ENCODE peak calls at places on chromosomes 1 and 21, in seven cellular contexts. R, M, J, Z, P, K and G are unnamed samples.

GRCh38 chr1:15975358-15975804 is 520 bp downstream of the ZBTB17 start:
- DNase-seq in R (no peak), Z (peak; percentile 77), M (peak; percentile 51), K (no peak), P (peak; percentile 63), J (peak; percentile 84), G (peak; percentile 44)

GRCh38 chr1:169472759-169473158 is 13.0 kb downstream of the SLC19A2 start:
- DNase-seq in P (no peak), R (no peak), J (no peak), M (no peak), Z (no peak), K (no peak), G (no peak)

GRCh38 chr1:66288048-66288447 is 245.9 kb upstream of the SGIP1 start:
- DNase-seq in K (no peak), M (no peak), R (no peak), Z (no peak), P (no peak), J (no peak), G (no peak)

GRCh38 chr1:170664828-170665617 is 1.1 kb downstream of the PRRX1 start:
- DNase-seq in Z (peak; percentile 63), P (peak; percentile 20), J (peak; percentile 66), K (no peak), M (no peak), R (peak; percentile 67), G (peak; percentile 30)

GRCh38 chr1:216820345-216820744 is 97.1 kb upstream of the ESRRG start:
- DNase-seq in Z (no peak), K (no peak), R (no peak), J (no peak), M (no peak), P (peak; percentile 6), G (no peak)

GRCh38 chr1:110686188-110686587 is 11.4 kb upstream of the KCNA3 start:
- DNase-seq in M (no peak), P (no peak), J (no peak), K (no peak), R (no peak), Z (no peak), G (no peak)

GRCh38 chr1:236150972-236151371 is 8.6 kb downstream of the GPR137B start:
- DNase-seq in M (no peak), P (no peak), J (no peak), K (no peak), R (no peak), Z (no peak), G (no peak)

GRCh38 chr1:63129184-63129583 is 193.2 kb upstream of the FOXD3 start:
- DNase-seq in K (no peak), R (no peak), Z (no peak), M (no peak), P (no peak), J (no peak), G (no peak)

GRCh38 chr1:14037101-14037807 is 337.3 kb downstream of the PRDM2 start:
- DNase-seq in Z (no peak), P (no peak), K (no peak), R (no peak), M (no peak), J (no peak), G (no peak)

GRCh38 chr1:232904131-232904530 is 46.3 kb upstream of the NTPCR start:
- DNase-seq in M (no peak), R (no peak), Z (no peak), J (no peak), K (no peak), P (no peak), G (no peak)

GRCh38 chr1:31831397-31832378 is 15.9 kb upstream of the SPOCD1 start:
- DNase-seq in K (no peak), R (no peak), Z (no peak), M (no peak), P (peak; percentile 54), J (no peak), G (peak; percentile 76)

GRCh38 chr21:46135782-46136181 is 19.6 kb downstream of the FTCD start:
- DNase-seq in J (no peak), K (no peak), Z (no peak), R (no peak), M (no peak), P (no peak), G (peak; percentile 21)

GRCh38 chr1:158188618-158189017 is 7.9 kb downstream of the CD1D start:
- DNase-seq in K (no peak), R (no peak), Z (no peak), J (no peak), P (no peak), M (no peak), G (no peak)

GRCh38 chr1:198906739-198907422 is 268.0 kb downstream of the PTPRC start:
- DNase-seq in Z (no peak), M (no peak), P (no peak), K (no peak), J (no peak), R (no peak), G (no peak)

GRCh38 chr1:47986741-47987140 is 10.4 kb downstream of the TRABD2B start:
- DNase-seq in P (no peak), M (no peak), K (no peak), J (peak; percentile 42), R (no peak), Z (peak; percentile 55), G (peak; percentile 14)

GRCh38 chr1:56329970-56330369 is 249.4 kb downstream of the PLPP3 start:
- DNase-seq in Z (no peak), K (no peak), R (no peak), P (no peak), J (no peak), M (no peak), G (peak; percentile 27)

GRCh38 chr21:43352568-43353281 is 74.2 kb downstream of the SIK1 start:
- DNase-seq in M (no peak), K (no peak), P (no peak), R (no peak), Z (no peak), J (no peak), G (peak; percentile 65)

GRCh38 chr21:14677639-14678179 is 131.6 kb upstream of the SAMSN1 start:
- DNase-seq in M (no peak), Z (no peak), R (no peak), J (no peak), K (no peak), P (no peak), G (no peak)

GRCh38 chr1:17575786-17576584 is 36.5 kb downstream of the ARHGEF10L start:
- DNase-seq in R (no peak), P (no peak), Z (no peak), M (no peak), K (no peak), J (no peak), G (no peak)

GRCh38 chr1:16324456-16324890 is 27.8 kb downstream of the FBXO42 start:
- DNase-seq in K (no peak), M (no peak), R (no peak), J (no peak), Z (peak; percentile 67), P (peak; percentile 68), G (peak; percentile 84)

GRCh38 chr1:1021010-1021845 is 1.3 kb downstream of the AGRN start:
- DNase-seq in Z (peak; percentile 65), M (no peak), R (peak; percentile 83), P (peak; percentile 72), K (no peak), J (peak; percentile 41), G (peak; percentile 56)

DNA sequence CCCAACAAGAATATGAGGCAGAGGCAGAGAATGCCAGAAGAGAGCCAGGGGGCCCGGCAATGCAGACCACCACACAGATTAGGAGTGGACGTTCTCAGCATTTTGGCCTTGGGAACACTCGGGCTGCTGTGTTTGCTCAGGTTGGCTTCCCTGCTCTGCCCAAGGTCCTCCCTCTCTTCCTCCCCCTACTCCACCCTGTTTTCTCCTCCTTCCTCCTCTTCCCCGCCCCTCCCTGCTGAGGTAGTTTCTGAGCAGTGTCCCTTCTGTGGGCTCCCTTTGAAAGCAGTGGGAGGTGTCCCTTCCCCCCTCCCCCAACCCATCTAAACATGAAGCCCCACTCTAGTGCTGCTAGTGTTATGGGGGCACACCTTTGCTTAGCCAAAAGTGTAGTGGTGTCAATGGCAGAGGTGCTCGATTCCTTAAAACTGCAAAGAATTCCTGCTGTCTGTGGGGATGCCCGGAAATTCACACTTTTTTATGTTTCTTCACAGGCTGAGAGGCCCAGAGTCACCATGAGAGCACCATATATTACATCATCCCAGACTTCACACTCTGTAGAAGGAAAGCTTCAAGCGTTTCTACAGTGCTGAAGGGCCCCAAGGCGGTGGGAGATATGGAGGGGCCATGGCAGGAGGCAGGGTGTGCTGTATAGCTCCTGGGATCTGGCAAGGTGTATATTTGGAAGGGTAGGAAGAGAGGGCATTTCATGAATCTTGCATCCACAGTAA is at the start of gene HHIPL2:
- DNase-seq in P (no peak), K (no peak), M (no peak), R (no peak), J (peak; percentile 14), Z (no peak), G (no peak)
- H3K4me3 ChIP-seq in P (no peak within 1 kb of the TSS), K (no peak within 1 kb of the TSS), M (no peak within 1 kb of the TSS), R (no peak within 1 kb of the TSS), J (no peak within 1 kb of the TSS), Z (no peak within 1 kb of the TSS), G (no peak within 1 kb of the TSS)

DNA sequence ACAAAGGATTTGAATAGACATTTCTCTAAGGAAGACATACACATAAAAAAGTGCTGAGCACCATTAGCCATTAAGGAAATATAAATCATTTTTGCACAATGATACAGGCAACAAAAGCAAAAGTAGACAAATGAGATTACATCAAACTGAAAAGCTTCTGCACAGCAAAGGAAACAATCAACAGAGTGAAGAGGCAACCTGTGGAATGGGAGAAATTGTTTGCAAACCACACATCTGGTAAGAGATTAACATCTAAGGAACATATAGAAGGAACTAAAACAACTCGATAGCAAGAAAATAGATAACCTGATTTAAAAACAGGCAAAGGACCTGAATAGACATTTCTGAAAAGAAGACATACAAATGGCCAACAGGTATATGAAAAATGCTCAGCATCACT is 57.5 kb downstream of the ZSCAN20 start:
- DNase-seq in R (no peak), Z (no peak), M (no peak), P (no peak), K (no peak), J (no peak), G (no peak)
- TF ChIP-seq CTCF in R (no peak), Z (no peak), M (no peak), P (no peak), K (no peak), J (no peak), G (no peak)

DNA sequence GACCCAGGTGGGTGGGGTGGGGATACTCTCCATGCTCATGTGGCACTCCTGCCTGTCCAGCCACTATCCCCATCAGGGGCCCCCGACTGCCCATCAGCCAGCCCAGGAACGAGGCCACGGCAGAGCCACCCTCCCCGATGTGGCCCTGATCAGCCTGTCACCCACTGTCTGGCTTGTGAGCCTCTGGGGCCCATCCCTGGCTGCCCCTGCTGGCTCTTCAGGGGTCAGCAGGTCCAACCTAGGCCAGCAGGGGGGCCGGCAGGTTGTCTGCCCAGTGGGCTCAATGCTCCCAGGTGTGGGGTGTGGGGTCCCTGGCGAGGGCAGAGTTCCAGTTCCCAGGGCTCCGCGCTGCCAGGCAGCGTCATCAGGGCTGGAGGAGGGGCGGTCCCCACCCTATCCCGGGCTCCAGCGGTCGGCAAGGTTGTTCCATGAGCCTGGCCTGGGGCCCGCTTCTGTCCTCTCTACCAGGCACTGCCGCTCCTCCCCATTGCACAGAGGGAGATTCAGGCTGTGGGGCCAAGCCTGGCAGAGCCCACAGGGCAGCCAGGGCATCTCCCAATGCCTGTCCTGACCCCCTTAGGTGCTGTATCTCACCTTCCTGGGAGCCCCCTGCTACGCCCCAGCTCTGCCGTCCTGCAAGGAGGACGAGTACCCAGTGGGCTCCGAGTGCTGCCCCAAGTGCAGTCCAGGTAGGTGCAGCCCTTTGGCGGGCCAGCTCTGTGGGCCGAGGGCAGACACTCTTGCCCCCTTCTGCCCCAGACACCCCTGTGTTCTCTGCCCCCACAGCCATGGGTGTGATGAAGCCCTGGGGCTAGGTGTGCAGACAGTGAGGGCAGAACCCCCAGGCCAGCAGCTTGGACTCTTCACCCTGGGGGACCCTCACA is 1.2 kb downstream of the TNFRSF14 start:
- DNase-seq in Z (no peak), M (no peak), K (no peak), R (no peak), P (no peak), J (no peak), G (no peak)
- H3K4me3 ChIP-seq in Z (no peak overlapping the region), M (peak overlapping the region; percentile 63), K (peak overlapping the region; percentile 58), R (peak overlapping the region; percentile 68), P (peak overlapping the region; percentile 65), J (no peak overlapping the region), G (no peak overlapping the region)

GRCh38 chr1:8879348-8880067 is 1.0 kb upstream of the ENO1 start:
- DNase-seq in Z (peak; percentile 85), K (no peak), P (no peak), J (no peak), R (peak; percentile 81), M (peak; percentile 65), G (no peak)
- TF ChIP-seq CTCF in Z (no peak), K (no peak), P (peak; percentile 17), J (peak; percentile 25), R (no peak), M (peak; percentile 18), G (no peak)